ENCODE peak calls at places on chromosomes 13 and 19, in six cellular contexts. One of them, this sample, is unnamed.
A peak's percentile ranks its signal among the peaks of the same experiment; 100 is the strongest.

GRCh38 chr19:5130371-5131030 is 161.6 kb downstream of the KDM4B start:
- DNase-seq in HEK293T: no peak
- DNase-seq in endothelial cell: no peak
- DNase-seq in choroid plexus epithelial cell: no peak
- DNase-seq in fibroblast of lung: no peak
- DNase-seq in GM18507: no peak
- DNase-seq in this sample: no peak

GRCh38 chr13:109249780-109250528 is 536.4 kb downstream of the IRS2 start:
- DNase-seq in HEK293T: no peak
- DNase-seq in endothelial cell: no peak
- DNase-seq in choroid plexus epithelial cell: no peak
- DNase-seq in fibroblast of lung: no peak
- DNase-seq in GM18507: no peak
- DNase-seq in this sample: no peak

GRCh38 chr19:8526345-8527062 is 12.5 kb upstream of the ZNF414 start:
- DNase-seq in HEK293T: peak; percentile 89
- DNase-seq in endothelial cell: peak; percentile 94
- DNase-seq in choroid plexus epithelial cell: peak; percentile 93
- DNase-seq in fibroblast of lung: peak; percentile 90
- DNase-seq in GM18507: no peak
- DNase-seq in this sample: peak; percentile 89

GRCh38 chr13:36395280-36395679 is 37.0 kb upstream of the CCNA1 start:
- DNase-seq in HEK293T: peak; percentile 21
- DNase-seq in endothelial cell: no peak
- DNase-seq in choroid plexus epithelial cell: peak; percentile 85
- DNase-seq in fibroblast of lung: peak; percentile 68
- DNase-seq in GM18507: no peak
- DNase-seq in this sample: no peak

GRCh38 chr13:77732287-77732686 is 34.8 kb downstream of the SLAIN1 start:
- DNase-seq in HEK293T: no peak
- DNase-seq in endothelial cell: no peak
- DNase-seq in choroid plexus epithelial cell: no peak
- DNase-seq in fibroblast of lung: no peak
- DNase-seq in GM18507: no peak
- DNase-seq in this sample: no peak

GRCh38 chr13:113491418-113491883 is 940 bp upstream of the DCUN1D2 start:
- DNase-seq in HEK293T: peak; percentile 9
- DNase-seq in endothelial cell: peak; percentile 41
- DNase-seq in choroid plexus epithelial cell: peak; percentile 28
- DNase-seq in fibroblast of lung: peak; percentile 27
- DNase-seq in GM18507: no peak
- DNase-seq in this sample: peak; percentile 60

GRCh38 chr19:37990362-37990761 is 83.4 kb downstream of the SIPA1L3 start:
- DNase-seq in HEK293T: no peak
- DNase-seq in endothelial cell: no peak
- DNase-seq in choroid plexus epithelial cell: peak; percentile 28
- DNase-seq in fibroblast of lung: peak; percentile 30
- DNase-seq in GM18507: no peak
- DNase-seq in this sample: no peak

GRCh38 chr19:49468746-49469447 is 5.1 kb upstream of the FLT3LG start:
- DNase-seq in HEK293T: peak; percentile 41
- DNase-seq in endothelial cell: no peak
- DNase-seq in choroid plexus epithelial cell: peak; percentile 66
- DNase-seq in fibroblast of lung: peak; percentile 23
- DNase-seq in GM18507: peak; percentile 44
- DNase-seq in this sample: no peak

GRCh38 chr13:25372275-25373081 is 704 bp downstream of the ATP8A2 start:
- DNase-seq in HEK293T: peak; percentile 12
- DNase-seq in endothelial cell: no peak
- DNase-seq in choroid plexus epithelial cell: no peak
- DNase-seq in fibroblast of lung: no peak
- DNase-seq in GM18507: no peak
- DNase-seq in this sample: no peak

GRCh38 chr13:21871302-21871862 is 200.5 kb downstream of the FGF9 start:
- DNase-seq in HEK293T: no peak
- DNase-seq in endothelial cell: no peak
- DNase-seq in choroid plexus epithelial cell: no peak
- DNase-seq in fibroblast of lung: no peak
- DNase-seq in GM18507: no peak
- DNase-seq in this sample: no peak

GRCh38 chr13:113906566-113906965 is 42.7 kb upstream of the GAS6 start:
- DNase-seq in HEK293T: no peak
- DNase-seq in endothelial cell: no peak
- DNase-seq in choroid plexus epithelial cell: no peak
- DNase-seq in fibroblast of lung: no peak
- DNase-seq in GM18507: no peak
- DNase-seq in this sample: no peak

GRCh38 chr13:107518292-107518691 is 697.0 kb downstream of the LIG4 start:
- DNase-seq in HEK293T: no peak
- DNase-seq in endothelial cell: no peak
- DNase-seq in choroid plexus epithelial cell: peak; percentile 59
- DNase-seq in fibroblast of lung: peak; percentile 33
- DNase-seq in GM18507: no peak
- DNase-seq in this sample: no peak

GRCh38 chr13:46679369-46680180 is 117.4 kb downstream of the ESD start:
- DNase-seq in HEK293T: no peak
- DNase-seq in endothelial cell: no peak
- DNase-seq in choroid plexus epithelial cell: peak; percentile 88
- DNase-seq in fibroblast of lung: peak; percentile 32
- DNase-seq in GM18507: peak; percentile 43
- DNase-seq in this sample: no peak

GRCh38 chr19:30968210-30968609 is 381.0 kb downstream of the TSHZ3 start:
- DNase-seq in HEK293T: peak; percentile 34
- DNase-seq in endothelial cell: no peak
- DNase-seq in choroid plexus epithelial cell: no peak
- DNase-seq in fibroblast of lung: no peak
- DNase-seq in GM18507: no peak
- DNase-seq in this sample: no peak

GRCh38 chr19:55258476-55258827 is 365 bp downstream of the PPP6R1 start:
- DNase-seq in HEK293T: peak; percentile 32
- DNase-seq in endothelial cell: peak; percentile 34
- DNase-seq in choroid plexus epithelial cell: no peak
- DNase-seq in fibroblast of lung: no peak
- DNase-seq in GM18507: no peak
- DNase-seq in this sample: peak; percentile 60

GRCh38 chr19:49830766-49831165 is 12.7 kb downstream of the MED25 start:
- DNase-seq in HEK293T: no peak
- DNase-seq in endothelial cell: no peak
- DNase-seq in choroid plexus epithelial cell: no peak
- DNase-seq in fibroblast of lung: no peak
- DNase-seq in GM18507: no peak
- DNase-seq in this sample: no peak

GRCh38 chr13:81377926-81378325 is 1037.0 kb upstream of the SPRY2 start:
- DNase-seq in HEK293T: no peak
- DNase-seq in endothelial cell: no peak
- DNase-seq in choroid plexus epithelial cell: no peak
- DNase-seq in fibroblast of lung: peak; percentile 0
- DNase-seq in GM18507: no peak
- DNase-seq in this sample: no peak

GRCh38 chr19:6020166-6020967 is 42.4 kb upstream of the RANBP3 start:
- DNase-seq in HEK293T: no peak
- DNase-seq in endothelial cell: no peak
- DNase-seq in choroid plexus epithelial cell: peak; percentile 44
- DNase-seq in fibroblast of lung: no peak
- DNase-seq in GM18507: no peak
- DNase-seq in this sample: peak; percentile 45

GRCh38 chr19:45075215-45076028 is 856 bp downstream of the ZNF296 start:
- DNase-seq in HEK293T: no peak
- DNase-seq in endothelial cell: no peak
- DNase-seq in choroid plexus epithelial cell: peak; percentile 29
- DNase-seq in fibroblast of lung: peak; percentile 26
- DNase-seq in GM18507: peak; percentile 83
- DNase-seq in this sample: peak; percentile 95

GRCh38 chr19:6412111-6412999 is 12.3 kb downstream of the KHSRP start:
- DNase-seq in HEK293T: peak; percentile 69
- DNase-seq in endothelial cell: peak; percentile 51
- DNase-seq in choroid plexus epithelial cell: peak; percentile 31
- DNase-seq in fibroblast of lung: no peak
- DNase-seq in GM18507: peak; percentile 32
- DNase-seq in this sample: no peak

GRCh38 chr19:47026889-47027288 is 7.3 kb downstream of the NPAS1 start:
- DNase-seq in HEK293T: no peak
- DNase-seq in endothelial cell: no peak
- DNase-seq in choroid plexus epithelial cell: no peak
- DNase-seq in fibroblast of lung: no peak
- DNase-seq in GM18507: no peak
- DNase-seq in this sample: no peak

GRCh38 chr19:42201489-42202289 is 15.8 kb downstream of the DEDD2 start:
- DNase-seq in HEK293T: no peak
- DNase-seq in endothelial cell: no peak
- DNase-seq in choroid plexus epithelial cell: no peak
- DNase-seq in fibroblast of lung: no peak
- DNase-seq in GM18507: no peak
- DNase-seq in this sample: peak; percentile 79

GRCh38 chr19:29247912-29248311 is 35.0 kb upstream of the UQCRFS1 start:
- DNase-seq in HEK293T: no peak
- DNase-seq in endothelial cell: no peak
- DNase-seq in choroid plexus epithelial cell: no peak
- DNase-seq in fibroblast of lung: no peak
- DNase-seq in GM18507: no peak
- DNase-seq in this sample: no peak

GRCh38 chr19:7492142-7493055 is 3.6 kb upstream of the PEX11G start:
- DNase-seq in HEK293T: no peak
- DNase-seq in endothelial cell: no peak
- DNase-seq in choroid plexus epithelial cell: peak; percentile 34
- DNase-seq in fibroblast of lung: no peak
- DNase-seq in GM18507: no peak
- DNase-seq in this sample: no peak

GRCh38 chr19:575527-576506 is 3.4 kb downstream of the BSG start:
- DNase-seq in HEK293T: no peak
- DNase-seq in endothelial cell: no peak
- DNase-seq in choroid plexus epithelial cell: peak; percentile 46
- DNase-seq in fibroblast of lung: peak; percentile 68
- DNase-seq in GM18507: no peak
- DNase-seq in this sample: no peak

GRCh38 chr19:35276706-35277281 is 5.5 kb upstream of the HAMP start:
- DNase-seq in HEK293T: no peak
- DNase-seq in endothelial cell: no peak
- DNase-seq in choroid plexus epithelial cell: no peak
- DNase-seq in fibroblast of lung: no peak
- DNase-seq in GM18507: no peak
- DNase-seq in this sample: no peak

GRCh38 chr13:67298297-67298696 is 68.2 kb upstream of the PCDH9 start:
- DNase-seq in HEK293T: no peak
- DNase-seq in endothelial cell: no peak
- DNase-seq in choroid plexus epithelial cell: no peak
- DNase-seq in fibroblast of lung: peak; percentile 9
- DNase-seq in GM18507: no peak
- DNase-seq in this sample: no peak

GRCh38 chr19:39951686-39952085 is 17.3 kb upstream of the FCGBP start:
- DNase-seq in HEK293T: no peak
- DNase-seq in endothelial cell: no peak
- DNase-seq in choroid plexus epithelial cell: peak; percentile 82
- DNase-seq in fibroblast of lung: peak; percentile 23
- DNase-seq in GM18507: no peak
- DNase-seq in this sample: no peak

GRCh38 chr13:29991343-29991742 is 140.9 kb upstream of the UBL3 start:
- DNase-seq in HEK293T: no peak
- DNase-seq in endothelial cell: no peak
- DNase-seq in choroid plexus epithelial cell: peak; percentile 28
- DNase-seq in fibroblast of lung: peak; percentile 99
- DNase-seq in GM18507: no peak
- DNase-seq in this sample: no peak

GRCh38 chr19:43738780-43739211 is 16.0 kb downstream of the SMG9 start:
- DNase-seq in HEK293T: no peak
- DNase-seq in endothelial cell: no peak
- DNase-seq in choroid plexus epithelial cell: no peak
- DNase-seq in fibroblast of lung: peak; percentile 33
- DNase-seq in GM18507: no peak
- DNase-seq in this sample: peak; percentile 71

GRCh38 chr13:106284358-106284757 is 251.1 kb downstream of the EFNB2 start:
- DNase-seq in HEK293T: no peak
- DNase-seq in endothelial cell: no peak
- DNase-seq in choroid plexus epithelial cell: peak; percentile 40
- DNase-seq in fibroblast of lung: peak; percentile 12
- DNase-seq in GM18507: no peak
- DNase-seq in this sample: no peak

GRCh38 chr13:41495044-41495443 is 37.7 kb downstream of the RGCC start:
- DNase-seq in HEK293T: no peak
- DNase-seq in endothelial cell: no peak
- DNase-seq in choroid plexus epithelial cell: no peak
- DNase-seq in fibroblast of lung: no peak
- DNase-seq in GM18507: no peak
- DNase-seq in this sample: no peak

GRCh38 chr13:75365724-75366173 is 116.2 kb downstream of the TBC1D4 start:
- DNase-seq in HEK293T: no peak
- DNase-seq in endothelial cell: no peak
- DNase-seq in choroid plexus epithelial cell: peak; percentile 72
- DNase-seq in fibroblast of lung: peak; percentile 96
- DNase-seq in GM18507: no peak
- DNase-seq in this sample: no peak

GRCh38 chr19:48881741-48882657 is 9.8 kb downstream of the PPP1R15A start:
- DNase-seq in HEK293T: peak; percentile 61
- DNase-seq in endothelial cell: no peak
- DNase-seq in choroid plexus epithelial cell: peak; percentile 23
- DNase-seq in fibroblast of lung: no peak
- DNase-seq in GM18507: no peak
- DNase-seq in this sample: no peak

GRCh38 chr13:28753946-28754345 is 35.2 kb upstream of the SLC46A3 start:
- DNase-seq in HEK293T: no peak
- DNase-seq in endothelial cell: no peak
- DNase-seq in choroid plexus epithelial cell: no peak
- DNase-seq in fibroblast of lung: no peak
- DNase-seq in GM18507: no peak
- DNase-seq in this sample: no peak

GRCh38 chr19:30722801-30723200 is 350.6 kb downstream of the ZNF536 start:
- DNase-seq in HEK293T: no peak
- DNase-seq in endothelial cell: no peak
- DNase-seq in choroid plexus epithelial cell: no peak
- DNase-seq in fibroblast of lung: no peak
- DNase-seq in GM18507: no peak
- DNase-seq in this sample: no peak

GRCh38 chr13:42757678-42758420 is 23.5 kb upstream of the FAM216B start:
- DNase-seq in HEK293T: no peak
- DNase-seq in endothelial cell: no peak
- DNase-seq in choroid plexus epithelial cell: no peak
- DNase-seq in fibroblast of lung: no peak
- DNase-seq in GM18507: no peak
- DNase-seq in this sample: no peak